ENCODE peak calls at places on chromosomes 7 and 10, in six cellular contexts. N is adrenal gland, J is prostate gland, G is A549, B is cardiac muscle cell, K is IMR-90. C is an unnamed sample. For H3K9me3, the result is how much of the 10 kb centered on the place peaks cover.

GRCh38 chr7:94649313-94649924 is 6.5 kb downstream of the SGCE start:
- DNase-seq in B (peak), N (peak), K (peak), G (no peak), J (no peak), C (no peak)

GRCh38 chr7:45402480-45403218 is 171.5 kb upstream of the ADCY1 start:
- DNase-seq in G (no peak), J (no peak), B (peak), N (no peak), K (peak), C (no peak)

GRCh38 chr10:46559231-46559671 is 2.8 kb upstream of the GPRIN2 start:
- DNase-seq in G (no peak), K (no peak), B (no peak), N (peak), J (no peak), C (no peak)

GRCh38 chr10:22550732-22551131 is 163.6 kb downstream of the PIP4K2A start:
- DNase-seq in G (peak), B (peak), K (peak), J (no peak), N (no peak), C (peak)

GRCh38 chr10:110632591-110633215 is 11.4 kb upstream of the RBM20 start:
- DNase-seq in J (peak), K (no peak), B (no peak), G (no peak), N (no peak), C (no peak)

GRCh38 chr7:44757739-44758138 is 9.1 kb downstream of the ZMIZ2 start:
- DNase-seq in B (no peak), G (no peak), K (no peak), J (no peak), N (no peak), C (no peak)

GRCh38 chr7:41881313-41882130 is 178.6 kb upstream of the INHBA start:
- DNase-seq in B (peak), K (peak), N (peak), G (no peak), J (no peak), C (no peak)

GRCh38 chr10:29998142-29998808 is 61.1 kb downstream of the JCAD start:
- DNase-seq in G (peak), B (peak), K (peak), N (peak), J (peak), C (peak)

GRCh38 chr7:130084037-130084875 is 13.9 kb downstream of the KLHDC10 start:
- DNase-seq in N (peak), G (peak), K (no peak), B (peak), J (no peak), C (no peak)

GRCh38 chr7:87146740-87147386 is 5.4 kb upstream of the DMTF1 start:
- DNase-seq in J (no peak), N (peak), K (no peak), B (no peak), G (no peak), C (no peak)

GRCh38 chr7:30923774-30924413 is 12.2 kb downstream of the AQP1 start:
- DNase-seq in B (no peak), G (no peak), J (no peak), K (no peak), N (no peak), C (no peak)

GRCh38 chr10:117339569-117339968 is 35.7 kb downstream of the PDZD8 start:
- DNase-seq in N (no peak), K (peak), J (no peak), G (no peak), B (peak), C (no peak)

GRCh38 chr7:157949711-157950110 is 612.9 kb downstream of the DNAJB6 start:
- DNase-seq in B (no peak), N (no peak), J (no peak), K (no peak), G (no peak), C (no peak)
- H3K9me3 ChIP-seq in B (under half), N (under half), J (under half), K (half or more), G (under half), C (under half)

GRCh38 chr10:42419789-42420188 is 218.6 kb downstream of the ZNF33B start:
- DNase-seq in J (no peak), B (no peak), K (no peak), G (no peak), N (no peak), C (no peak)
- H3K9me3 ChIP-seq in J (under half), B (under half), K (under half), G (under half), N (under half), C (under half)

GRCh38 chr7:158139499-158139898 is 448.1 kb downstream of the PTPRN2 start:
- DNase-seq in N (no peak), K (no peak), J (no peak), G (no peak), B (no peak), C (no peak)

GRCh38 chr7:158142657-158143056 is 445.0 kb downstream of the PTPRN2 start:
- DNase-seq in G (no peak), B (no peak), K (no peak), N (no peak), J (no peak), C (no peak)

GRCh38 chr7:158141221-158141582 is 446.4 kb downstream of the PTPRN2 start:
- DNase-seq in K (no peak), J (no peak), N (no peak), B (no peak), G (no peak), C (no peak)

GRCh38 chr7:158141806-158142518 is 445.7 kb downstream of the PTPRN2 start:
- DNase-seq in K (no peak), N (no peak), J (no peak), G (no peak), B (no peak), C (no peak)

DNA sequence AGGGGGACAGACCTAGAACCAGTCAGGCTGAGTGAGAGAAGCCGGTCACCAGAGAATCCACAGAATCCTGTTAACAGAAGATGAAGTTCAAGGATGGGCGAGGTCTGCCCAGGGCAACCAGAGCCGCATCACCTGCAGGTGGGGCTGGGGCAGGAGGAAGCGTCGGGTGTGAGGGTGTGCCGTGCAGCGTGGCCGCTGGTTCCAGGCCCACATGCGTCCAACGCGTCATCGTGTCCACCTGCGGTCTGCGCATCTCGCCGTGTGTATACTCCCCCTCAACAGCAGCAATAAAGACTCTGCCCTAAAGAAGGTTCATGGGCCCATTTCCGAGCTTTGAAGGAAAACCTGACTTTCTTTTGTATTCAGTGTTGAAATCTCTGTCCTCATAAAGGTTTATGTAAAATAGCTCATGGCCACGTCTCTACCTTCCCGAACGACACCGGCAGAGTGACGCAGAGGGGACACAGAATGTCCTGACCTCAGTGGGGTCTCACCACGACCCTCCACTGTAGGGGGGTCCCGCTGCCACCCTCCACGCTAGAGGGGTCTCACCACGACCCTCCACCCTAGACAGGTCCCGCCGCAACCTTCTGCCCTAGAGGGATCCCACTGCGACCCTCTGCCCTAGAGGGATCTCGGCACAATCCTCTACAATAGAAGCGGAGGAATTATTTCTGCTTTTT is 446.9 kb downstream of the PTPRN2 start:
- DNase-seq in K (no peak), J (no peak), N (no peak), G (no peak), B (no peak), C (no peak)
- H3K9me3 ChIP-seq in K (half or more), J (under half), N (under half), G (under half), B (under half), C (under half)

DNA sequence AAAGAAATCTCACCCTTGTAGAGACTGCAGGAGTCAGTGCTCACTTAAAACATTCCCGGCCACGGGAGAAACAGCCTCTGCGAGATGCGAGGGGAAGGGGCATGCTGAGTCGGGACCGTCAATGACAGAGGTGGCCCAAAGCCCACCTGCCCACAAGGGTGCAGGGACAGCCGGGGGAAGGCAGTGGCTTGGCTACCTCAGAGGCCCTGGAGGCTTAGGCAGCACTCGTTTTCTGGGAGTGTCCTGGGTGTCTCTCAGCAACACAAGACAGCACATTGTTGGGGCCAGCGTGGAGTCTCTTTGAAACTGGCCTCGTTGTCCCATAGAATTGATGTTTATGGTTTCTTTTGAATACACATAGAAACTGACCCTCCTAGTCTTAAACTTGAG is 25.6 kb upstream of the SYCE1 start:
- DNase-seq in J (no peak), G (no peak), N (no peak), K (no peak), B (no peak), C (no peak)
- H3K9me3 ChIP-seq in J (under half), G (under half), N (under half), K (under half), B (under half), C (under half)

DNA sequence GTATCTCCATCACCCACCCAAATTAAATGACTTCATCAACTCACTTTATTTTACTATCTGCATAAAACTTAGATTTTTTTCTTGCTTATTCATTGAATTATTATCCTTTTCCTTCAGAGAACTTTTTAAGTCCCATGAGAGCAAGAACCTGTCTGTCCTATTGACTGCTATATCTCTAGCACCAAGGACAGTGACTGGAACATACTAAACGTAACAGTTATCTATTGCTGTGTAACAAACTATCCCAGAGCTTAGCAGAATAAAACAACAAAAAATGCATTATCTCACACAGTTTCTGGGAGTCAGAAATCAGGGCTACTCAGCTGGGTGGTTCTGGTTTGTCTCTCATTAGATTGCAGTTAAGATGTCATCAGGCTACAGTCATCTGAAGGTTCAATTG is 401.7 kb upstream of the AUTS2 start:
- DNase-seq in K (no peak), J (no peak), N (no peak), B (no peak), G (no peak), C (no peak)
- H3K9me3 ChIP-seq in K (under half), J (under half), N (under half), B (under half), G (under half), C (under half)

GRCh38 chr7:159226303-159226702 is 81.6 kb upstream of the VIPR2 start:
- DNase-seq in N (no peak), G (no peak), K (no peak), B (no peak), J (no peak), C (no peak)

GRCh38 chr7:159231017-159231416 is 86.3 kb upstream of the VIPR2 start:
- DNase-seq in B (no peak), K (no peak), J (no peak), N (no peak), G (no peak), C (no peak)

GRCh38 chr7:159227433-159227832 is 82.8 kb upstream of the VIPR2 start:
- DNase-seq in K (no peak), J (no peak), B (no peak), G (no peak), N (peak), C (no peak)

DNA sequence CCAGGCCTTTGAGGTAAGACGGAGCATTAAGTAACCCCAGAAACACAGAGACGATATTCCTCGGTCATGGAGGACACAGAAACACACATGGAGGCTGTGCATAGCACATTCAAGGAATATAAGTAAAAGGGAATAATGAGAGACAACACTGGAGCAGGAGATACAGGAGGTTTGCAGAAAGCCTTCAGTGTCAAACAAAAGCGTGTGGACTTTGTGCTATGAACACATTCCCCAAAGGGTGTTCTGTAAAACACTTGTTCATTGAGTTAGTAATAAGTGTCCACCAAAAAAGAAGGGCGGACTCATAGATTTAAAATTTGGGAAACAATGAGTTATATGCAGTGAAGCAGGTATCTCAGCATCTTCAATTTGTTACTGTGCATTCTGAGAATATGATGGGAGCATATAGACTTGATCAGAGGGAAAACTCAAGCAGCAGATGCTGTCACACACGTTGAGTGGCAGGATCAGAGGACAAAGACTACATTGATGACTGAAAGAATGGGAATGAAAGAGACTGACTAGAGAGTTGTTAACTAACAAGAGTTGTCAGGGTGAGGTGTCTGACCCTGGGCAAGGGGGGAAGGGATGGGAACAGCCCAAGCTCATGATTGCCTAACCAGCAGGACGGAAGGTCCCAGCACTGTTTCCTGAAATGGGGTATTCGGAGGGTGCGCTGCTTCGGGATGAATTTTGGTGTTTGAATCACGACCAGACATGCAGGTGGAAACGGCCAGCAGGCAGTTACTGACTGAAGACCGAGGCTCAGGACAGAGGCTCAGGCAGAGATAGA is 85.2 kb upstream of the VIPR2 start:
- DNase-seq in J (no peak), N (no peak), B (no peak), K (no peak), G (no peak), C (no peak)
- H3K9me3 ChIP-seq in J (under half), N (under half), B (under half), K (under half), G (under half), C (under half)

GRCh38 chr10:62343000-62343399 is 31.2 kb upstream of the ZNF365 start:
- DNase-seq in N (no peak), B (no peak), G (no peak), J (no peak), K (no peak), C (no peak)
- H3K9me3 ChIP-seq in N (under half), B (under half), G (under half), J (under half), K (under half), C (under half)

GRCh38 chr7:64637521-64638445 is 28.1 kb upstream of the ZNF107 start:
- DNase-seq in N (no peak), K (no peak), B (no peak), J (peak), G (no peak), C (no peak)
- H3K9me3 ChIP-seq in N (under half), K (under half), B (under half), J (under half), G (under half), C (under half)

GRCh38 chr10:86335257-86335656 is 31.3 kb downstream of the GRID1 start:
- DNase-seq in N (no peak), J (no peak), B (no peak), K (no peak), G (no peak), C (no peak)

GRCh38 chr10:86337121-86337601 is 29.4 kb downstream of the GRID1 start:
- DNase-seq in B (no peak), G (no peak), N (no peak), K (no peak), J (no peak), C (no peak)

GRCh38 chr10:86336341-86336740 is 30.3 kb downstream of the GRID1 start:
- DNase-seq in K (no peak), J (no peak), G (no peak), N (no peak), B (no peak), C (no peak)

GRCh38 chr10:86334515-86335085 is 32.0 kb downstream of the GRID1 start:
- DNase-seq in K (no peak), J (peak), N (no peak), B (no peak), G (no peak), C (peak)

DNA sequence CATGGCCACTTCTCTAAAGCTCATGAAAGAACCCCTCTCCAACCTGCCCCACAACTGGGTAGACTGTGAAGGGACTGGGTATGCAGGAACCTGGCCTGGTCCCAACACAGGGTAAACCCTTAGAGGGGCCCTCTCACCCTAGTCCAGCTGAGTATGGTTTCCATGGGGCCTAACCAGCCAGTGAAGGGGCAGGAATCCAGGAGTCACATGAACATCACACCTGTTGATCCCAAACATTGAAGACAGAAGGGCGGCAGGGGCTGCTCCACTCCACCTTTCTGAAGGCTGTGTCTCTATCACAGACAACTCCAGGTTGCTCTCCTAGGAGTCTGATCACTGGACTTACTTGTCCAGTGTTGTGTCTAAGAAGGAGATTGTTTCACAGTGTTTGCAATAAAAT is 30.8 kb downstream of the GRID1 start:
- DNase-seq in K (no peak), G (no peak), B (no peak), N (no peak), J (no peak), C (no peak)
- H3K9me3 ChIP-seq in K (under half), G (under half), B (under half), N (under half), J (under half), C (under half)

DNA sequence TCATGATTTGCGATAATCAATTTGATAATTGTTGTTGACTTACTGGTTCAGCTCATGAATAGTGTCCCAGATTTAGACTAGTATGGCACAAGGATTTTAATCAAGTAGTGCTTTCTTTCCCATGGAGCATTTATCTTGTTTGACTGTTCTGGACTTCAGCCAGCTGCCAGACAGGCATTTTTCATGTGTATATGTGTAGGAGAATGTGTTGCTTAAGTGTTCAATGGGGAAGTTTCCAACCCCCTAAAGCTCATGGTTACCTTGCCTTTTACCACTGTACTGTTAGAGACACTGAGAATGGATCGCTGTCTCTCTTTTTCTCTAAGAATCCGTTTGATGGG is 103.9 kb downstream of the LRRC4 start:
- DNase-seq in K (peak), J (no peak), B (peak), N (peak), G (no peak), C (peak)
- H3K9me3 ChIP-seq in K (under half), J (under half), B (under half), N (under half), G (under half), C (under half)